ENCODE peak calls at places on chromosomes 16 and 17, in six cellular contexts. L is H1, H is HepG2, Z is GM12878, Y is GM12892, A is K562. D is an unnamed sample.

GRCh38 chr17:70535986-70536385 is 366.7 kb downstream of the KCNJ2 start:
- DNase-seq in H (no peak), L (no peak), Y (no peak), Z (no peak), A (no peak), D (no peak)

GRCh38 chr16:69072640-69072974 is 32.8 kb upstream of the HAS3 start:
- DNase-seq in A (no peak), Z (no peak), Y (no peak), H (no peak), L (no peak), D (no peak)

GRCh38 chr16:31427441-31428276 is 501 bp downstream of the COX6A2 start:
- DNase-seq in L (peak), H (no peak), A (peak), Z (no peak), Y (no peak), D (no peak)

GRCh38 chr17:44928136-44928535 is 12.8 kb upstream of the GFAP start:
- DNase-seq in Y (no peak), Z (no peak), L (no peak), A (no peak), H (no peak), D (no peak)

GRCh38 chr16:57258226-57258909 is 13.3 kb downstream of the ARL2BP start:
- DNase-seq in A (no peak), H (no peak), L (no peak), Y (no peak), Z (no peak), D (no peak)

GRCh38 chr17:41773731-41774193 is 12.7 kb downstream of the JUP start:
- DNase-seq in A (no peak), H (no peak), Y (no peak), L (no peak), Z (no peak), D (no peak)

GRCh38 chr17:56297142-56297541 is 143.9 kb downstream of the ANKFN1 start:
- DNase-seq in Z (no peak), H (no peak), Y (no peak), A (no peak), L (no peak), D (no peak)

GRCh38 chr16:24769806-24770205 is 40.4 kb downstream of the TNRC6A start:
- DNase-seq in Z (no peak), H (no peak), Y (no peak), A (no peak), L (no peak), D (no peak)

GRCh38 chr16:22813223-22813945 is 578 bp upstream of the HS3ST2 start:
- DNase-seq in L (peak), H (peak), A (peak), Y (no peak), Z (no peak), D (peak)

GRCh38 chr17:40321502-40322416 is 12.8 kb downstream of the RARA start:
- DNase-seq in A (peak), Y (no peak), H (no peak), L (no peak), Z (no peak), D (no peak)

GRCh38 chr17:38352245-38353083 is 820 bp downstream of the SOCS7 start:
- DNase-seq in H (no peak), Z (no peak), Y (no peak), L (peak), A (peak), D (no peak)

GRCh38 chr16:3819741-3820724 is 60.5 kb downstream of the CREBBP start:
- DNase-seq in Z (no peak), Y (no peak), H (no peak), L (no peak), A (peak), D (no peak)
- TF ChIP-seq TAF1 in Z (no peak), Y (no peak), H (no peak), L (no peak), A (no peak), D (no peak)

DNA sequence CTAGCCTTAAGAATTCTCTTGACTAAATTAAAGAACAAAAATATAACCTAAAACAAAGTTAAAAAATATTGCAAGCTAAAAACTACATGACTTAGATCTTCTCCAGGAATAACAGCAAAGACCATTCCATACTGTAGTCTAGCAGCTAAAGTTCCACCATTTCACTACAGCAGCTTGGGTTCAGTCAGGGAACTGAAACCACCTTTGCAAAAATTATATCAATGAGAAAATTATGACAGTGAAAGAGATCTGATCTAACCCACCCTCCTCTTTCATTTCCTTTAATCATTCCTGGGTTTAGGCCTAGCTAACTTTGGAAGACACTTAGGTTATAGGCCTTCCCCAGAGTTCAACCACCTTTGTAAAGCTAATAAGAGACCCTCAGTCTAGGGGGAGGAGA is 36.3 kb upstream of the NOS2 start:
- DNase-seq in Y (no peak), A (no peak), L (no peak), H (no peak), Z (no peak), D (no peak)
- TF ChIP-seq POLR2A in Y (no peak), A (no peak), L (no peak), H (no peak), Z (no peak), D (no peak)

GRCh38 chr17:58264407-58265103 is 16.2 kb downstream of the MPO start:
- DNase-seq in H (no peak), Z (no peak), L (peak), A (no peak), Y (no peak), D (no peak)
- TF ChIP-seq POLR2AphosphoS5 in H (no peak), Z (no peak), L (no peak), A (no peak), Y (no peak), D (no peak)

GRCh38 chr17:75721463-75722011 is 278 bp downstream of the ITGB4 start:
- DNase-seq in H (no peak), L (peak), Y (no peak), Z (no peak), A (no peak), D (no peak)
- TF ChIP-seq TAF1 in H (no peak), L (no peak), Y (no peak), Z (no peak), A (no peak), D (no peak)